ENCODE peak calls at places on chromosomes 12 and 14, in ten cellular contexts. Q, W, N, E, F, J, U, P, A and V are unnamed samples.

GRCh38 chr14:92505826-92506225 is 7.8 kb upstream of the RIN3 start:
- DNase-seq in Q (no peak), W (no peak), N (no peak), E (no peak), F (no peak), J (no peak), U (no peak), P (no peak), A (no peak), V (no peak)

GRCh38 chr12:32891956-32892355 is 4.6 kb downstream of the PKP2 start:
- DNase-seq in Q (no peak), W (no peak), N (no peak), E (no peak), F (no peak), J (no peak), U (no peak), P (no peak), A (no peak), V (no peak)

GRCh38 chr14:93733231-93733630 is 55.1 kb downstream of the PRIMA1 start:
- DNase-seq in Q (no peak), W (no peak), N (no peak), E (no peak), F (no peak), J (no peak), U (no peak), P (no peak), A (no peak), V (no peak)

GRCh38 chr14:101878222-101879211 is 85.9 kb upstream of the DYNC1H1 start:
- DNase-seq in Q (no peak), W (no peak), N (no peak), E (no peak), F (no peak), J (no peak), U (no peak), P (no peak), A (no peak), V (no peak)

GRCh38 chr14:22549981-22550670 is 38.9 kb downstream of the DAD1 start:
- DNase-seq in Q (peak), W (no peak), N (no peak), E (no peak), F (peak), J (no peak), U (no peak), P (no peak), A (peak), V (no peak)

GRCh38 chr12:124100572-124101178 is 127.7 kb downstream of the ZNF664 start:
- DNase-seq in Q (no peak), W (no peak), N (no peak), E (no peak), F (no peak), J (no peak), U (no peak), P (no peak), A (no peak), V (no peak)

GRCh38 chr14:104510216-104510615 is 69.3 kb upstream of the C14orf180 start:
- DNase-seq in Q (no peak), W (no peak), N (no peak), E (no peak), F (no peak), J (no peak), U (no peak), P (no peak), A (no peak), V (peak)

GRCh38 chr12:100128509-100128908 is 14.2 kb downstream of the BLTP3B start:
- DNase-seq in Q (no peak), W (no peak), N (no peak), E (no peak), F (no peak), J (no peak), U (peak), P (peak), A (no peak), V (no peak)

GRCh38 chr12:129486931-129487330 is 416.9 kb downstream of the TMEM132D start:
- DNase-seq in Q (no peak), W (no peak), N (no peak), E (no peak), F (no peak), J (no peak), U (no peak), P (no peak), A (no peak), V (no peak)